ENCODE peak calls at places on chromosome 9, in nine cellular contexts. N is GDM1; B is lung; V is kidney tubule cell; R is IMR-90; U is stromal cell of bone marrow; J is stimulated activated CD4-positive, alpha-beta T cell treated with anti-CD3 and anti-CD28 coated beads, Interleukin-15, amount 100 ng/mL, for 24 hours; K is stimulated activated CD8-positive, alpha-beta memory T cell treated with anti-CD3 and anti-CD28 coated beads, Interleukin-4, amount 100 ng/mL, for 24 hours; F is choroid plexus epithelial cell. I is an unnamed sample.

GRCh38 chr9:69951411-69951810 is 92.2 kb upstream of the MAMDC2 start:
- DNase-seq in V (no peak), U (no peak), J (no peak), R (peak), K (no peak), N (no peak), B (no peak), F (peak), I (no peak)

GRCh38 chr9:125884196-125884595 is 137.0 kb downstream of the PBX3 start:
- DNase-seq in K (no peak), J (no peak), F (no peak), B (no peak), V (no peak), N (no peak), R (no peak), U (no peak), I (no peak)

GRCh38 chr9:76927540-76928240 is 21.8 kb upstream of the PRUNE2 start:
- DNase-seq in R (peak), B (no peak), J (no peak), V (no peak), N (no peak), U (no peak), F (peak), K (no peak), I (no peak)

GRCh38 chr9:97802276-97802675 is 50.8 kb upstream of the FOXE1 start:
- DNase-seq in N (no peak), J (no peak), U (no peak), V (peak), B (no peak), F (peak), R (peak), K (no peak), I (no peak)

GRCh38 chr9:134922932-134923240 is 5.2 kb upstream of the FCN1 start:
- DNase-seq in U (no peak), R (no peak), B (no peak), J (no peak), F (no peak), V (no peak), K (no peak), N (no peak), I (no peak)

GRCh38 chr9:129237195-129237611 is 59.1 kb upstream of the IER5L start:
- DNase-seq in J (peak), K (peak), N (peak), U (peak), B (no peak), F (peak), R (peak), V (peak), I (no peak)

GRCh38 chr9:129200255-129200654 is 22.2 kb upstream of the IER5L start:
- DNase-seq in N (no peak), B (no peak), K (no peak), V (no peak), R (no peak), F (no peak), U (no peak), J (no peak), I (no peak)

GRCh38 chr9:70814597-70814996 is 306.8 kb downstream of the TRPM3 start:
- DNase-seq in K (no peak), V (no peak), U (no peak), J (no peak), R (no peak), B (no peak), F (no peak), N (no peak), I (no peak)

GRCh38 chr9:136084191-136084944 is 10.7 kb downstream of the NACC2 start:
- DNase-seq in R (no peak), K (no peak), B (no peak), N (no peak), U (no peak), J (no peak), V (no peak), F (no peak), I (no peak)

GRCh38 chr9:134550584-134550983 is 91.0 kb upstream of the COL5A1 start:
- DNase-seq in R (no peak), F (no peak), V (no peak), N (no peak), J (no peak), U (no peak), B (no peak), K (no peak), I (no peak)

GRCh38 chr9:131715906-131716305 is 24.0 kb downstream of the RAPGEF1 start:
- DNase-seq in U (no peak), N (no peak), F (no peak), B (no peak), K (no peak), R (no peak), J (no peak), V (no peak), I (no peak)